ENCODE peak calls at places on chromosomes 4 and X, in four cellular contexts. One of them, this sample, is unnamed.

GRCh38 chrX:31545726-31546125 is 473.9 kb upstream of the FTHL17 start:
- DNase-seq in heart right ventricle: no peak
- DNase-seq in ovary: no peak
- DNase-seq in CD8-positive, alpha-beta T cell: no peak
- DNase-seq in this sample: no peak

GRCh38 chrX:77014655-77015377 is 432.4 kb upstream of the FGF16 start:
- DNase-seq in heart right ventricle: no peak
- DNase-seq in ovary: no peak
- DNase-seq in CD8-positive, alpha-beta T cell: no peak
- DNase-seq in this sample: no peak

GRCh38 chr4:76585270-76585669 is 150.2 kb downstream of the SHROOM3 start:
- DNase-seq in heart right ventricle: no peak
- DNase-seq in ovary: no peak
- DNase-seq in CD8-positive, alpha-beta T cell: no peak
- DNase-seq in this sample: no peak

GRCh38 chr4:108378164-108378563 is 209.4 kb upstream of the LEF1 start:
- DNase-seq in heart right ventricle: no peak
- DNase-seq in ovary: no peak
- DNase-seq in CD8-positive, alpha-beta T cell: no peak
- DNase-seq in this sample: no peak

GRCh38 chr4:115361781-115362180 is 248.4 kb upstream of the NDST4 start:
- DNase-seq in heart right ventricle: no peak
- DNase-seq in ovary: no peak
- DNase-seq in CD8-positive, alpha-beta T cell: no peak
- DNase-seq in this sample: no peak

GRCh38 chr4:4555916-4556315 is 14.1 kb upstream of the STX18 start:
- DNase-seq in heart right ventricle: no peak
- DNase-seq in ovary: no peak
- DNase-seq in CD8-positive, alpha-beta T cell: no peak
- DNase-seq in this sample: no peak

GRCh38 chr4:87370071-87370470 is 20.9 kb downstream of the HSD17B11 start:
- DNase-seq in heart right ventricle: no peak
- DNase-seq in ovary: no peak
- DNase-seq in CD8-positive, alpha-beta T cell: no peak
- DNase-seq in this sample: no peak

GRCh38 chr4:86108152-86108551 is 251.7 kb downstream of the MAPK10 start:
- DNase-seq in heart right ventricle: no peak
- DNase-seq in ovary: no peak
- DNase-seq in CD8-positive, alpha-beta T cell: no peak
- DNase-seq in this sample: no peak

GRCh38 chr4:156390599-156391296 is 437.1 kb upstream of the CTSO start:
- DNase-seq in heart right ventricle: no peak
- DNase-seq in ovary: no peak
- DNase-seq in CD8-positive, alpha-beta T cell: no peak
- DNase-seq in this sample: no peak

GRCh38 chr4:69849969-69850368 is 10.0 kb downstream of the SULT1E1 start:
- DNase-seq in heart right ventricle: no peak
- DNase-seq in ovary: no peak
- DNase-seq in CD8-positive, alpha-beta T cell: no peak
- DNase-seq in this sample: no peak

GRCh38 chrX:112874140-112874539 is 33.5 kb upstream of the AMOT start:
- DNase-seq in heart right ventricle: no peak
- DNase-seq in ovary: no peak
- DNase-seq in CD8-positive, alpha-beta T cell: no peak
- DNase-seq in this sample: no peak

GRCh38 chr4:66266035-66266434 is 595.7 kb upstream of the EPHA5 start:
- DNase-seq in heart right ventricle: no peak
- DNase-seq in ovary: no peak
- DNase-seq in CD8-positive, alpha-beta T cell: no peak
- DNase-seq in this sample: no peak

GRCh38 chr4:30847958-30848357 is 127.8 kb downstream of the PCDH7 start:
- DNase-seq in heart right ventricle: no peak
- DNase-seq in ovary: no peak
- DNase-seq in CD8-positive, alpha-beta T cell: no peak
- DNase-seq in this sample: no peak

GRCh38 chrX:38985375-38985774 is 184.1 kb downstream of the MID1IP1 start:
- DNase-seq in heart right ventricle: no peak
- DNase-seq in ovary: no peak
- DNase-seq in CD8-positive, alpha-beta T cell: peak; percentile 3
- DNase-seq in this sample: no peak

GRCh38 chrX:29295987-29296680 is 708.9 kb downstream of the IL1RAPL1 start:
- DNase-seq in heart right ventricle: no peak
- DNase-seq in ovary: no peak
- DNase-seq in CD8-positive, alpha-beta T cell: no peak
- DNase-seq in this sample: no peak

GRCh38 chr4:90616711-90617110 is 489.5 kb downstream of the CCSER1 start:
- DNase-seq in heart right ventricle: no peak
- DNase-seq in ovary: no peak
- DNase-seq in CD8-positive, alpha-beta T cell: no peak
- DNase-seq in this sample: no peak

GRCh38 chrX:10016516-10017132 is 49.5 kb downstream of the CLDN34 start:
- DNase-seq in heart right ventricle: no peak
- DNase-seq in ovary: no peak
- DNase-seq in CD8-positive, alpha-beta T cell: no peak
- DNase-seq in this sample: no peak

GRCh38 chrX:17038681-17039161 is 92.3 kb downstream of the REPS2 start:
- DNase-seq in heart right ventricle: peak; percentile 4
- DNase-seq in ovary: peak; percentile 56
- DNase-seq in CD8-positive, alpha-beta T cell: no peak
- DNase-seq in this sample: no peak

GRCh38 chr4:8328866-8329559 is 59.5 kb downstream of the HTRA3 start:
- DNase-seq in heart right ventricle: no peak
- DNase-seq in ovary: no peak
- DNase-seq in CD8-positive, alpha-beta T cell: no peak
- DNase-seq in this sample: peak; percentile 68

GRCh38 chr4:159401791-159402380 is 299.0 kb downstream of the RAPGEF2 start:
- DNase-seq in heart right ventricle: no peak
- DNase-seq in ovary: no peak
- DNase-seq in CD8-positive, alpha-beta T cell: no peak
- DNase-seq in this sample: no peak

GRCh38 chr4:142242156-142242555 is 603.9 kb downstream of the INPP4B start:
- DNase-seq in heart right ventricle: no peak
- DNase-seq in ovary: no peak
- DNase-seq in CD8-positive, alpha-beta T cell: no peak
- DNase-seq in this sample: no peak

GRCh38 chrX:77346859-77347258 is 100.3 kb upstream of the FGF16 start:
- DNase-seq in heart right ventricle: no peak
- DNase-seq in ovary: no peak
- DNase-seq in CD8-positive, alpha-beta T cell: no peak
- DNase-seq in this sample: no peak

GRCh38 chrX:65300104-65300809 is 234.3 kb downstream of the LAS1L start:
- DNase-seq in heart right ventricle: no peak
- DNase-seq in ovary: no peak
- DNase-seq in CD8-positive, alpha-beta T cell: no peak
- DNase-seq in this sample: peak; percentile 22

GRCh38 chrX:133401539-133401938 is 13.8 kb downstream of the GPC4 start:
- DNase-seq in heart right ventricle: no peak
- DNase-seq in ovary: no peak
- DNase-seq in CD8-positive, alpha-beta T cell: no peak
- DNase-seq in this sample: no peak

GRCh38 chrX:133402042-133402453 is 13.2 kb downstream of the GPC4 start:
- DNase-seq in heart right ventricle: no peak
- DNase-seq in ovary: no peak
- DNase-seq in CD8-positive, alpha-beta T cell: no peak
- DNase-seq in this sample: no peak

GRCh38 chrX:133405498-133406180 is 9.7 kb downstream of the GPC4 start:
- DNase-seq in heart right ventricle: no peak
- DNase-seq in ovary: no peak
- DNase-seq in CD8-positive, alpha-beta T cell: no peak
- DNase-seq in this sample: no peak

GRCh38 chrX:133403984-133404383 is 11.3 kb downstream of the GPC4 start:
- DNase-seq in heart right ventricle: no peak
- DNase-seq in ovary: no peak
- DNase-seq in CD8-positive, alpha-beta T cell: no peak
- DNase-seq in this sample: no peak

GRCh38 chrX:133402830-133403625 is 12.3 kb downstream of the GPC4 start:
- DNase-seq in heart right ventricle: no peak
- DNase-seq in ovary: no peak
- DNase-seq in CD8-positive, alpha-beta T cell: no peak
- DNase-seq in this sample: no peak
- H3K27ac ChIP-seq in heart right ventricle: no peak overlapping the region
- H3K27ac ChIP-seq in ovary: no peak overlapping the region
- H3K27ac ChIP-seq in CD8-positive, alpha-beta T cell: no peak overlapping the region
- H3K27ac ChIP-seq in this sample: no peak overlapping the region

GRCh38 chr4:6307230-6307629 is 37.6 kb downstream of the WFS1 start:
- DNase-seq in heart right ventricle: no peak
- DNase-seq in ovary: no peak
- DNase-seq in CD8-positive, alpha-beta T cell: no peak
- DNase-seq in this sample: peak; percentile 28

GRCh38 chr4:6307891-6308290 is 38.2 kb downstream of the WFS1 start:
- DNase-seq in heart right ventricle: no peak
- DNase-seq in ovary: no peak
- DNase-seq in CD8-positive, alpha-beta T cell: no peak
- DNase-seq in this sample: no peak

GRCh38 chr4:6306299-6306698 is 36.6 kb downstream of the WFS1 start:
- DNase-seq in heart right ventricle: no peak
- DNase-seq in ovary: no peak
- DNase-seq in CD8-positive, alpha-beta T cell: no peak
- DNase-seq in this sample: no peak

GRCh38 chr4:6308890-6309643 is 39.4 kb downstream of the WFS1 start:
- DNase-seq in heart right ventricle: peak; percentile 28
- DNase-seq in ovary: peak; percentile 57
- DNase-seq in CD8-positive, alpha-beta T cell: peak; percentile 46
- DNase-seq in this sample: no peak

DNA sequence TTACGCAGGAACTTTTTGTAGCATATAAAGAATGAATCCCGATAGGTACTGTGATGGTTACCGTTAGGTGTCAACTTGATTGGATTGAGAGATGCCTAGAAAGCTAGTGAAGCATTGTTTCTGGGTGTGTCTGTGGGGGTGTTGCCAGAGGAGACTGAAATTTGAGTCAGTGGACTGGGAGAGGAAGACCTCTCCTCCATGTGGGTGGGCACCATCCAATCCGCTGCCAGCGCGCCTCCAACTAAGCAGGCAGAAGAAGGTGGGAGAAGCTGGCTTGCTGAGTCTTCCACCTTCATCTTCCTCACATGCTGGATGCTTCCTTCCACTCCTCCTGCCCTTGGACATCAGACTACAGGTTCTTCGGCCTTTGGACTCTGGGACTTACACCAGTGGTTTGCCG is 40.1 kb downstream of the WFS1 start:
- DNase-seq in heart right ventricle: no peak
- DNase-seq in ovary: no peak
- DNase-seq in CD8-positive, alpha-beta T cell: no peak
- DNase-seq in this sample: no peak
- H3K4me3 ChIP-seq in heart right ventricle: no peak overlapping the region
- H3K4me3 ChIP-seq in ovary: peak overlapping the region; percentile 49
- H3K4me3 ChIP-seq in CD8-positive, alpha-beta T cell: peak overlapping the region; percentile 52
- H3K4me3 ChIP-seq in this sample: no peak overlapping the region

GRCh38 chr4:71775449-71775848 is 8.4 kb downstream of the GC start:
- DNase-seq in heart right ventricle: no peak
- DNase-seq in ovary: no peak
- DNase-seq in CD8-positive, alpha-beta T cell: no peak
- DNase-seq in this sample: no peak
- H3K27ac ChIP-seq in heart right ventricle: no peak overlapping the region
- H3K27ac ChIP-seq in ovary: no peak overlapping the region
- H3K27ac ChIP-seq in CD8-positive, alpha-beta T cell: no peak overlapping the region
- H3K27ac ChIP-seq in this sample: no peak overlapping the region

GRCh38 chrX:2484721-2485459 is 15.9 kb downstream of the DHRSX start:
- DNase-seq in heart right ventricle: peak; percentile 29
- DNase-seq in ovary: peak; percentile 56
- DNase-seq in CD8-positive, alpha-beta T cell: no peak
- DNase-seq in this sample: no peak
- H3K4me3 ChIP-seq in heart right ventricle: no peak overlapping the region
- H3K4me3 ChIP-seq in ovary: peak overlapping the region; percentile 20
- H3K4me3 ChIP-seq in CD8-positive, alpha-beta T cell: no peak overlapping the region
- H3K4me3 ChIP-seq in this sample: peak overlapping the region; percentile 1

GRCh38 chr4:38105475-38105874 is 145.3 kb downstream of the PTTG2 start:
- DNase-seq in heart right ventricle: no peak
- DNase-seq in ovary: no peak
- DNase-seq in CD8-positive, alpha-beta T cell: no peak
- DNase-seq in this sample: no peak

GRCh38 chr4:38109370-38109769 is 149.2 kb downstream of the PTTG2 start:
- DNase-seq in heart right ventricle: no peak
- DNase-seq in ovary: no peak
- DNase-seq in CD8-positive, alpha-beta T cell: no peak
- DNase-seq in this sample: no peak

GRCh38 chr4:38106886-38107514 is 146.8 kb downstream of the PTTG2 start:
- DNase-seq in heart right ventricle: no peak
- DNase-seq in ovary: peak; percentile 50
- DNase-seq in CD8-positive, alpha-beta T cell: no peak
- DNase-seq in this sample: no peak

GRCh38 chr4:38102942-38103604 is 142.9 kb downstream of the PTTG2 start:
- DNase-seq in heart right ventricle: no peak
- DNase-seq in ovary: no peak
- DNase-seq in CD8-positive, alpha-beta T cell: no peak
- DNase-seq in this sample: no peak

DNA sequence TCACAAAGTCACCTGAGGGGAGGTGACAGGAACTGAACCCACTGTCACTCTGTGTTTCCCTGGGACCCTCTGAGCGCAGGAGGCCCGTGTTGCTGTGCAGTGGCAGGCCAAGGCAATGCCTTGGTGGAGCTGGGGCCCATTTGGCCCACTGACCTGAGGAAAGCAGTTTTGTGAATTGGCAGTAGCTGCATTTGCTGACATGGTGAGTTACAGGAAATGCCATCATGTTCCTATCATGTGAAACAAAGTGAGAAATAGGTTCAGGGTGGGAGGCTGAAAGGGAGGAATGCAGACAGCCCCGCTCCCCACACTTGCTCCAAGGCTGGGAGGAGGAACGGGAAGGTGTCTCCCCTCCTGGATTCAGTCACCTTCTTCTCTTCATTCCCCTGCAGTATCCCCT is 146.1 kb downstream of the PTTG2 start:
- DNase-seq in heart right ventricle: no peak
- DNase-seq in ovary: no peak
- DNase-seq in CD8-positive, alpha-beta T cell: no peak
- DNase-seq in this sample: no peak
- H3K27ac ChIP-seq in heart right ventricle: no peak overlapping the region
- H3K27ac ChIP-seq in ovary: no peak overlapping the region
- H3K27ac ChIP-seq in CD8-positive, alpha-beta T cell: no peak overlapping the region
- H3K27ac ChIP-seq in this sample: no peak overlapping the region